ENCODE peak calls at places on chromosomes 5 and 9, in nine cellular contexts. W is neural progenitor cell, V is GM23338, K is GM23248, O is PC-3, D is HCT116, Y is OCI-LY7, P is SK-N-SH, S is hepatocyte. R is an unnamed sample.

GRCh38 chr9:109035684-109036423 is 22.6 kb upstream of the CTNNAL1 start:
- DNase-seq in W (no peak), V (no peak), K (peak), O (peak), D (peak), Y (no peak), P (no peak), S (no peak), R (no peak)

GRCh38 chr5:103092676-103093075 is 27.3 kb downstream of the GIN1 start:
- DNase-seq in W (no peak), V (no peak), K (peak), O (no peak), D (no peak), Y (no peak), P (no peak), S (no peak), R (no peak)

GRCh38 chr9:83403864-83404263 is 134.3 kb downstream of the FRMD3 start:
- DNase-seq in W (no peak), V (peak), K (peak), O (no peak), D (no peak), Y (no peak), P (no peak), S (peak), R (no peak)

GRCh38 chr5:151327585-151327984 is 19.8 kb downstream of the SLC36A2 start:
- DNase-seq in W (no peak), V (no peak), K (no peak), O (no peak), D (no peak), Y (no peak), P (no peak), S (no peak), R (no peak)

GRCh38 chr9:35070823-35071813 is 1.3 kb downstream of the VCP start:
- DNase-seq in W (peak), V (no peak), K (peak), O (peak), D (no peak), Y (peak), P (no peak), S (no peak), R (peak)

GRCh38 chr9:92187989-92188714 is 72.9 kb upstream of the SPTLC1 start:
- DNase-seq in W (no peak), V (no peak), K (no peak), O (peak), D (no peak), Y (no peak), P (no peak), S (no peak), R (no peak)

GRCh38 chr5:128462330-128462729 is 75.7 kb downstream of the FBN2 start:
- DNase-seq in W (no peak), V (no peak), K (peak), O (no peak), D (no peak), Y (no peak), P (no peak), S (no peak), R (no peak)

GRCh38 chr5:142013734-142014495 is 1.1 kb upstream of the GNPDA1 start:
- DNase-seq in W (no peak), V (no peak), K (peak), O (peak), D (no peak), Y (no peak), P (no peak), S (peak), R (no peak)

GRCh38 chr5:130333089-130333488 is 428.8 kb downstream of the CHSY3 start:
- DNase-seq in W (no peak), V (no peak), K (no peak), O (peak), D (peak), Y (no peak), P (no peak), S (no peak), R (no peak)

GRCh38 chr5:107300928-107301327 is 369.8 kb downstream of the EFNA5 start:
- DNase-seq in W (no peak), V (no peak), K (no peak), O (peak), D (no peak), Y (no peak), P (no peak), S (no peak), R (no peak)
- TF ChIP-seq EZH2phosphoT487 in W (no peak), V (no peak), K (no peak), O (no peak), D (no peak), Y (no peak), P (no peak), S (no peak), R (no peak)

GRCh38 chr5:67245259-67245846 is 48.8 kb upstream of the CD180 start:
- DNase-seq in W (no peak), V (no peak), K (no peak), O (no peak), D (no peak), Y (no peak), P (no peak), S (no peak), R (no peak)

GRCh38 chr5:67246546-67246945 is 49.9 kb upstream of the CD180 start:
- DNase-seq in W (no peak), V (no peak), K (no peak), O (no peak), D (no peak), Y (no peak), P (no peak), S (no peak), R (no peak)

GRCh38 chr5:67243944-67244343 is 47.3 kb upstream of the CD180 start:
- DNase-seq in W (no peak), V (no peak), K (no peak), O (no peak), D (no peak), Y (no peak), P (no peak), S (no peak), R (no peak)

GRCh38 chr5:67244345-67244793 is 47.8 kb upstream of the CD180 start:
- DNase-seq in W (no peak), V (no peak), K (no peak), O (peak), D (no peak), Y (no peak), P (no peak), S (peak), R (no peak)

GRCh38 chr5:67246108-67246507 is 49.5 kb upstream of the CD180 start:
- DNase-seq in W (peak), V (peak), K (peak), O (peak), D (peak), Y (peak), P (peak), S (peak), R (peak)
- TF ChIP-seq EZH2phosphoT487 in W (no peak), V (no peak), K (no peak), O (no peak), D (no peak), Y (no peak), P (no peak), S (no peak), R (no peak)

DNA sequence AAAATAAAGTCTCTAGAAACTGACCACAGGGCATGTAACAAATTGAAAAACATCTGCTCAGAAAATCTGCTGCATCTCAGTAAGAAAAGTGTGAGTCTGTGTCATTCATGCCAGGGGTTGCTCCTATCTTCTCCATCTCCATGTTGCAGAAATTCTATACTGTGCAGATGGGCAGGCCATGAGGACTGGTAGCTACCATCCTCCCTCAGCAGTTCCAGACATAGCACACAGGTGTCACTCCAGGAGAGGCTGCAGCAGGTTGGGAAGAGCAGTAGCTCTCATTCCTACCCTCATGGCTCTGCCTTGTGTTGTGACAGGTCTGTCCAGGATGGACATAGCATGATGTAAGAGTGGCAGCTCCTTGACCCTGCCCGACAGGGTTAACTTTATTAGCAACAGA is 173.4 kb downstream of the NDUFS4 start:
- DNase-seq in W (no peak), V (peak), K (no peak), O (peak), D (peak), Y (no peak), P (peak), S (peak), R (no peak)
- TF ChIP-seq EZH2phosphoT487 in W (no peak), V (no peak), K (no peak), O (no peak), D (no peak), Y (no peak), P (no peak), S (no peak), R (no peak)

DNA sequence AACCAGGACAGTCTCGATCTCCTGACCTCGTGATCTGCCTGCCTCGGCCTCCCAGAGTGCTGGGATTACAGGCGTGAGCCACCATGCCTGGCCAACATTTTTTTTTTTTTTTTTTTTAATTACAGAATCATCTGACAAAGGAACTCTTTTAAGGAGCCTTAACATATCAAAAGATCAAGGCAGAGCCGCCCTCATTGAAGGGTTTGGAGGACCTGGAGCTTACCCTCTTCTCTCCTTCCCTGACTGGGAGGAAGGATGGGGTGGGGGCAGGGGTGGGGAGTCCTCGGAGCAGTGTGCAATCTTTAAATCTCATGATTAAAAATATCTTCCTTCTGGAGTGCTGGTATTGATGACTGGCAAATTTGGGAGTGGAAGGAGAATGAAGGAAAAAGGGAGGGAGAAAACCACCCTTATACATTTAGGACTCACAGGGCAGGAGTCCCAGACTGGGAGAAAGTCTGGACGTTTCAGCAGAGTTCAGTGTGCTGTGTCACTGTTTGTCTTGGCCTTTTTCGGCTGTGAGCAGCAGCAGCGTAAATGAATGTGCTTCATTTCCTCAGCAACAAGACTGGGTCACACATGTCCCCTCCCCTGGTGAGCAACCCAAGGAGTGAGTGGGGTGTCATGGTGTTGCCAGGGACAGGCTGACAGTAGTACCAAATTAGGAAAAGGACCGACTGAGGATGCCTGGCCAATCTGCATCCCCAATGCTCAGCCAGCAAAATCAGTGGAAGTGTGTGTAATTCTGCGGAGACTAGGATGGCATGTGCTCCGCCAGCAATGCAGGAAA is 115.3 kb upstream of the BNC2 start:
- DNase-seq in W (no peak), V (peak), K (peak), O (peak), D (no peak), Y (no peak), P (no peak), S (no peak), R (no peak)
- TF ChIP-seq EZH2phosphoT487 in W (no peak), V (no peak), K (no peak), O (no peak), D (no peak), Y (no peak), P (no peak), S (no peak), R (no peak)

GRCh38 chr9:4678679-4679267 is 596 bp upstream of the CDC37L1 start:
- DNase-seq in W (no peak), V (peak), K (peak), O (peak), D (no peak), Y (peak), P (peak), S (peak), R (peak)
- TF ChIP-seq EZH2phosphoT487 in W (no peak), V (no peak), K (no peak), O (no peak), D (no peak), Y (no peak), P (no peak), S (no peak), R (no peak)

GRCh38 chr5:31770157-31770556 is 131.2 kb downstream of the PDZD2 start:
- DNase-seq in W (peak), V (peak), K (no peak), O (no peak), D (no peak), Y (no peak), P (no peak), S (no peak), R (no peak)
- TF ChIP-seq EZH2phosphoT487 in W (no peak), V (no peak), K (no peak), O (no peak), D (no peak), Y (no peak), P (no peak), S (no peak), R (no peak)

DNA sequence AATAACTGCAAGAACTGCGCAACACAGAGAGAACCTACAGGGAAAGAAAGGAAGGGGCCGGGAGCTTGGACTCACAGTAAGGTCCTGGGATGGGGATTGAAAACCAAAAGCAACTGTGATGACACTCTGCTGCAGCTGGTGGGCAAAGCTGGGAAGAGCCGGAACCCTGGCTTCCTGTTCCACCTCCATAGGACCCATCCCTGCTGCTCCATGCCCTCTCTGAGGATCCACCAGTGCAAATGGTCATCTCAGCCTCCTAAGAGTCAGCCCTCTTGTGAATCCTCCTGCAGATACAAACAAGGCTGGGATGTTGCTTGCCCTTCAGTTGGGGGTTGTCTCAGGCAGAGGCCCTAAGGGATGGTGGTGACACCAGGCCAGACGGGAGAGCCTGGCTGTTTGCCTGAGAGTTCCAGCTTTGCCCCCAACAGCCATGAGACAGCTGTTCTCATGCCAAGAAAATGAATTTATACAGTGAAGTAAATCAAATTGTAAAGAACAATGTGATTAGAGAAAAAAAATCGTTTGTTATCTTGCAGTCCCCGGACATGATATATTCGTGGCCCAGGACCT is 90.8 kb downstream of the TENT4A start:
- DNase-seq in W (no peak), V (no peak), K (no peak), O (no peak), D (no peak), Y (no peak), P (peak), S (no peak), R (no peak)
- TF ChIP-seq EZH2phosphoT487 in W (no peak), V (no peak), K (no peak), O (no peak), D (no peak), Y (no peak), P (no peak), S (no peak), R (no peak)

GRCh38 chr9:13896922-13897835 is 416.8 kb downstream of the NFIB start:
- DNase-seq in W (no peak), V (peak), K (no peak), O (no peak), D (no peak), Y (no peak), P (no peak), S (no peak), R (no peak)
- TF ChIP-seq EZH2phosphoT487 in W (no peak), V (no peak), K (no peak), O (no peak), D (no peak), Y (no peak), P (no peak), S (no peak), R (no peak)

GRCh38 chr5:140090251-140090650 is 23.7 kb upstream of the PURA start:
- DNase-seq in W (no peak), V (no peak), K (no peak), O (no peak), D (no peak), Y (no peak), P (no peak), S (no peak), R (no peak)

GRCh38 chr5:140083120-140083519 is 30.8 kb upstream of the PURA start:
- DNase-seq in W (no peak), V (no peak), K (no peak), O (no peak), D (no peak), Y (no peak), P (no peak), S (no peak), R (no peak)

GRCh38 chr5:140083650-140084049 is 30.3 kb upstream of the PURA start:
- DNase-seq in W (no peak), V (no peak), K (no peak), O (no peak), D (no peak), Y (no peak), P (no peak), S (no peak), R (no peak)

GRCh38 chr5:140084466-140084865 is 29.4 kb upstream of the PURA start:
- DNase-seq in W (no peak), V (peak), K (peak), O (no peak), D (no peak), Y (no peak), P (no peak), S (no peak), R (no peak)
- TF ChIP-seq EZH2phosphoT487 in W (no peak), V (no peak), K (no peak), O (no peak), D (no peak), Y (no peak), P (no peak), S (no peak), R (no peak)